ENCODE peak calls at places on chromosomes 6 and 20, in six cellular contexts. E, R, L, T, D and V are unnamed samples.

GRCh38 chr6:53464942-53465460 is 79.9 kb downstream of the GCLC start:
- DNase-seq in E (peak), R (no peak), L (no peak), T (no peak), D (no peak), V (peak)

GRCh38 chr6:26534681-26535465 is 3.3 kb upstream of the HMGN4 start:
- DNase-seq in E (no peak), R (no peak), L (no peak), T (no peak), D (no peak), V (no peak)

GRCh38 chr20:57412347-57413029 is 21.3 kb downstream of the RBM38 start:
- DNase-seq in E (no peak), R (no peak), L (no peak), T (no peak), D (no peak), V (no peak)

GRCh38 chr6:144845181-144845580 is 560.0 kb downstream of the UTRN start:
- DNase-seq in E (no peak), R (no peak), L (no peak), T (no peak), D (no peak), V (peak)

GRCh38 chr6:134340574-134340973 is 22.7 kb upstream of the SGK1 start:
- DNase-seq in E (peak), R (no peak), L (no peak), T (peak), D (no peak), V (peak)

GRCh38 chr6:148547110-148547509 is 199.7 kb upstream of the UST start:
- DNase-seq in E (no peak), R (no peak), L (no peak), T (no peak), D (no peak), V (no peak)

GRCh38 chr6:138570716-138571020 is 71.4 kb upstream of the NHSL1 start:
- DNase-seq in E (no peak), R (no peak), L (no peak), T (no peak), D (no peak), V (no peak)

GRCh38 chr20:50187403-50188051 is 3.1 kb upstream of the CEBPB start:
- DNase-seq in E (no peak), R (no peak), L (no peak), T (peak), D (peak), V (no peak)

GRCh38 chr6:27814665-27815424 is 97.4 kb downstream of the OR2B2 start:
- DNase-seq in E (peak), R (peak), L (peak), T (peak), D (peak), V (peak)

GRCh38 chr6:6556738-6557503 is 31.6 kb upstream of the LY86 start:
- DNase-seq in E (peak), R (peak), L (no peak), T (peak), D (no peak), V (peak)

GRCh38 chr20:60254901-60255411 is 296.7 kb downstream of the CDH26 start:
- DNase-seq in E (peak), R (no peak), L (peak), T (no peak), D (peak), V (peak)

GRCh38 chr6:112235956-112236355 is 18.4 kb downstream of the LAMA4 start:
- DNase-seq in E (no peak), R (peak), L (no peak), T (peak), D (no peak), V (no peak)

GRCh38 chr6:11538799-11539468 is 1.4 kb downstream of the TMEM170B start:
- DNase-seq in E (no peak), R (no peak), L (no peak), T (peak), D (no peak), V (no peak)

GRCh38 chr20:57306747-57307146 is 22.9 kb upstream of the SPO11 start:
- DNase-seq in E (no peak), R (no peak), L (no peak), T (no peak), D (no peak), V (no peak)

GRCh38 chr20:2798814-2799213 is 1.6 kb downstream of the CPXM1 start:
- DNase-seq in E (no peak), R (no peak), L (no peak), T (peak), D (no peak), V (no peak)

GRCh38 chr6:112178846-112179245 is 75.5 kb downstream of the LAMA4 start:
- DNase-seq in E (no peak), R (no peak), L (no peak), T (no peak), D (no peak), V (no peak)

GRCh38 chr6:143111443-143111842 is 50.8 kb downstream of the AIG1 start:
- DNase-seq in E (no peak), R (no peak), L (no peak), T (no peak), D (no peak), V (no peak)

GRCh38 chr20:20009784-20010253 is 7.3 kb upstream of the NAA20 start:
- DNase-seq in E (no peak), R (no peak), L (no peak), T (no peak), D (no peak), V (no peak)

GRCh38 chr20:38674178-38675133 is 49.8 kb upstream of the SLC32A1 start:
- DNase-seq in E (peak), R (peak), L (no peak), T (peak), D (no peak), V (peak)

GRCh38 chr6:151763938-151764680 is 43.4 kb upstream of the ESR1 start:
- DNase-seq in E (peak), R (peak), L (no peak), T (peak), D (peak), V (peak)

GRCh38 chr6:152160346-152160745 is 352.9 kb downstream of the ESR1 start:
- DNase-seq in E (no peak), R (peak), L (no peak), T (no peak), D (no peak), V (no peak)

GRCh38 chr20:50020283-50020682 is 37.5 kb downstream of the SNAI1 start:
- DNase-seq in E (peak), R (no peak), L (no peak), T (peak), D (no peak), V (peak)